ENCODE peak calls at places on chromosomes 16 and 17, in eight cellular contexts. H is naive thymus-derived CD8-positive, alpha-beta T cell; N is GM10248; T is GM20000; C is HFFc6; K is cardiac fibroblast; Z is putamen; Q is RPMI7951. I is an unnamed sample.

GRCh38 chr16:84677849-84678248 is 22.0 kb upstream of the USP10 start:
- DNase-seq in Z (no peak), K (no peak), T (no peak), C (no peak), N (no peak), H (no peak), Q (no peak), I (no peak)

GRCh38 chr16:3774819-3775218 is 57.5 kb upstream of the TRAP1 start:
- DNase-seq in T (no peak), C (no peak), Z (no peak), K (no peak), Q (no peak), N (no peak), H (no peak), I (no peak)

GRCh38 chr17:66570353-66571195 is 264.3 kb upstream of the CACNG5 start:
- DNase-seq in C (no peak), K (no peak), N (no peak), Q (no peak), T (no peak), H (no peak), Z (peak; percentile 78), I (peak; percentile 27)

GRCh38 chr17:35748979-35749378 is 4.1 kb downstream of the GAS2L2 start:
- DNase-seq in Q (no peak), H (no peak), K (no peak), C (no peak), Z (no peak), T (no peak), N (no peak), I (no peak)

GRCh38 chr16:19294156-19294649 is 8.7 kb downstream of the CLEC19A start:
- DNase-seq in C (no peak), N (peak; percentile 74), T (peak; percentile 75), Z (peak; percentile 67), Q (peak; percentile 4), H (no peak), K (peak; percentile 1), I (no peak)

GRCh38 chr17:29582254-29582765 is 7.1 kb downstream of the GIT1 start:
- DNase-seq in C (no peak), H (no peak), T (no peak), Z (no peak), Q (no peak), K (no peak), N (no peak), I (no peak)

GRCh38 chr16:55385363-55385762 is 61.4 kb downstream of the IRX6 start:
- DNase-seq in N (no peak), Z (no peak), H (no peak), Q (no peak), C (no peak), T (no peak), K (no peak), I (no peak)

GRCh38 chr17:7114241-7114874 is at the start of gene ASGR2:
- DNase-seq in K (no peak), N (no peak), T (no peak), H (no peak), C (no peak), Q (no peak), Z (no peak), I (no peak)

GRCh38 chr17:77693301-77693700 is 265.2 kb upstream of the TNRC6C start:
- DNase-seq in H (no peak), C (no peak), N (no peak), T (no peak), K (no peak), Z (no peak), Q (no peak), I (no peak)

GRCh38 chr17:78476973-78477372 is 98.5 kb downstream of the PGS1 start:
- DNase-seq in Q (no peak), H (no peak), Z (no peak), K (no peak), N (no peak), C (no peak), T (no peak), I (no peak)

GRCh38 chr17:64291268-64291851 is 28.3 kb upstream of the TEX2 start:
- DNase-seq in T (no peak), K (no peak), Z (no peak), N (no peak), Q (no peak), C (no peak), H (no peak), I (peak; percentile 42)

GRCh38 chr17:57089391-57089790 is 4.3 kb downstream of the AKAP1 start:
- DNase-seq in Q (no peak), T (no peak), N (no peak), Z (no peak), K (no peak), H (no peak), C (no peak), I (no peak)

GRCh38 chr16:11254913-11255736 is 879 bp downstream of the SOCS1 start:
- DNase-seq in N (no peak), K (peak; percentile 46), C (peak; percentile 21), Z (no peak), T (peak; percentile 73), Q (peak; percentile 33), H (peak; percentile 66), I (peak; percentile 46)

GRCh38 chr17:4221899-4222659 is 41.7 kb downstream of the ANKFY1 start:
- DNase-seq in Q (no peak), H (no peak), T (no peak), Z (no peak), N (no peak), K (no peak), C (no peak), I (no peak)

GRCh38 chr17:27245230-27245696 is 48.7 kb upstream of the WSB1 start:
- DNase-seq in Z (peak; percentile 83), Q (peak; percentile 81), T (peak; percentile 76), H (peak; percentile 48), K (peak; percentile 97), C (peak; percentile 80), N (peak; percentile 82), I (peak; percentile 91)

GRCh38 chr17:35775583-35775982 is 14.9 kb downstream of the C17orf50 start:
- DNase-seq in N (no peak), H (no peak), K (no peak), Z (no peak), C (no peak), T (no peak), Q (no peak), I (no peak)

GRCh38 chr16:10314317-10314716 is 71.5 kb upstream of the ATF7IP2 start:
- DNase-seq in T (no peak), H (no peak), N (no peak), Q (no peak), K (no peak), C (no peak), Z (no peak), I (no peak)

GRCh38 chr16:88624977-88625576 is 13.3 kb upstream of the IL17C start:
- DNase-seq in Z (no peak), Q (no peak), C (no peak), N (no peak), T (no peak), H (no peak), K (no peak), I (no peak)

GRCh38 chr17:50263293-50264262 is 10.7 kb upstream of the TMEM92 start:
- DNase-seq in N (peak; percentile 9), C (no peak), Z (no peak), Q (no peak), K (no peak), H (no peak), T (no peak), I (no peak)

GRCh38 chr17:76139801-76140660 is 1.0 kb downstream of the FOXJ1 start:
- DNase-seq in T (peak; percentile 86), Z (no peak), N (peak; percentile 65), C (no peak), H (peak; percentile 51), K (no peak), Q (no peak), I (no peak)

GRCh38 chr16:89711601-89712475 is 8.9 kb downstream of the VPS9D1 start:
- DNase-seq in N (peak; percentile 96), C (peak; percentile 55), H (peak; percentile 75), Z (no peak), T (peak; percentile 99), Q (peak; percentile 40), K (peak; percentile 76), I (peak; percentile 86)

GRCh38 chr16:48184681-48185080 is 28.9 kb upstream of the ABCC12 start:
- DNase-seq in Q (peak; percentile 45), N (no peak), Z (no peak), H (no peak), C (no peak), K (no peak), T (no peak), I (no peak)

GRCh38 chr17:51229889-51230288 is 30.0 kb downstream of the MBTD1 start:
- DNase-seq in Z (no peak), K (no peak), N (no peak), H (no peak), T (no peak), Q (no peak), C (no peak), I (no peak)

GRCh38 chr17:46951681-46952080 is 27.4 kb downstream of the RPRML start:
- DNase-seq in K (no peak), H (no peak), Z (no peak), Q (no peak), T (no peak), N (no peak), C (no peak), I (no peak)

GRCh38 chr16:64012166-64012565 is 1109.7 kb downstream of the CDH11 start:
- DNase-seq in Q (peak; percentile 2), H (no peak), N (no peak), Z (peak; percentile 13), T (no peak), C (no peak), K (peak; percentile 2), I (no peak)

GRCh38 chr17:57442914-57443571 is 186.7 kb downstream of the MSI2 start:
- DNase-seq in H (peak; percentile 50), Q (peak; percentile 91), C (no peak), K (peak; percentile 49), N (no peak), Z (no peak), T (no peak), I (no peak)

GRCh38 chr17:65690626-65691310 is 129.3 kb upstream of the AXIN2 start:
- DNase-seq in Z (no peak), C (no peak), N (no peak), T (no peak), H (no peak), Q (no peak), K (no peak), I (no peak)

GRCh38 chr17:79087428-79088143 is 13.0 kb downstream of the ENGASE start:
- DNase-seq in K (peak; percentile 61), N (peak; percentile 85), T (peak; percentile 93), H (peak; percentile 70), C (peak; percentile 26), Z (peak; percentile 48), Q (peak; percentile 43), I (peak; percentile 70)

GRCh38 chr16:87965973-87966667 is 14.9 kb downstream of the BANP start:
- DNase-seq in Z (no peak), H (no peak), Q (no peak), N (no peak), T (no peak), C (peak; percentile 47), K (peak; percentile 85), I (no peak)

GRCh38 chr17:74592087-74592990 is at the start of gene CD300LD:
- DNase-seq in T (no peak), N (no peak), C (no peak), Z (no peak), H (no peak), K (peak; percentile 6), Q (peak; percentile 14), I (no peak)

GRCh38 chr16:56950881-56951771 is 10.6 kb upstream of the CETP start:
- DNase-seq in T (peak; percentile 71), K (peak; percentile 63), N (peak; percentile 78), Z (no peak), Q (peak; percentile 51), H (peak; percentile 48), C (peak; percentile 51), I (peak; percentile 64)

GRCh38 chr17:82200743-82201497 is 11.7 kb downstream of the CCDC57 start:
- DNase-seq in Z (no peak), N (no peak), H (peak; percentile 41), C (no peak), Q (no peak), K (no peak), T (no peak), I (no peak)

GRCh38 chr16:81278526-81278925 is 36.2 kb upstream of the GAN start:
- DNase-seq in C (no peak), Q (no peak), H (no peak), N (no peak), T (no peak), K (no peak), Z (no peak), I (no peak)

GRCh38 chr16:84312783-84313382 is 18.2 kb downstream of the WFDC1 start:
- DNase-seq in H (no peak), N (no peak), C (no peak), T (no peak), K (no peak), Z (no peak), Q (no peak), I (no peak)

I was measured in A673.